ENCODE peak calls at places on chromosomes 3 and 15, in ten cellular contexts. W is occipital lobe; J is GOT3; P is activated CD8-positive, alpha-beta memory T cell treated with anti-CD3 and anti-CD28 coated beads, Interleukin-2, amount 10 ng/mL, durations not matched to agents 7 days and 5 days; L is iris pigment epithelial cell; E is heart left ventricle; M is GM13977; U is head of caudate nucleus; V is pancreas; C is T-helper 17 cell. Q is an unnamed sample.
A peak's percentile ranks its signal among the peaks of the same experiment; 100 is the strongest.

GRCh38 chr3:66303556-66303955 is 82.8 kb downstream of the SLC25A26 start:
- DNase-seq in V (no peak), E (no peak), U (no peak), P (peak; percentile 78), M (no peak), J (no peak), C (peak; percentile 38), W (no peak), L (no peak), Q (no peak)

GRCh38 chr3:50275996-50276761 is 2.7 kb upstream of the LSMEM2 start:
- DNase-seq in V (peak; percentile 39), P (no peak), C (no peak), W (no peak), E (no peak), M (no peak), L (no peak), U (no peak), J (no peak), Q (no peak)

GRCh38 chr3:111668912-111669488 is 73.9 kb upstream of the ZBED2 start:
- DNase-seq in V (no peak), E (no peak), J (no peak), P (no peak), W (no peak), C (no peak), U (no peak), M (peak; percentile 36), L (peak; percentile 70), Q (no peak)

GRCh38 chr3:8482960-8483665 is 18.5 kb upstream of the LMCD1 start:
- DNase-seq in W (peak; percentile 42), E (peak; percentile 72), V (peak; percentile 66), L (peak; percentile 96), U (peak; percentile 60), C (no peak), P (no peak), J (peak; percentile 62), M (no peak), Q (no peak)

GRCh38 chr3:131543714-131544113 is 40.9 kb upstream of the MRPL3 start:
- DNase-seq in L (peak; percentile 58), P (no peak), W (peak; percentile 29), V (peak; percentile 85), C (no peak), E (peak; percentile 68), M (no peak), U (no peak), J (peak; percentile 63), Q (no peak)

GRCh38 chr3:11847607-11848006 is 922 bp upstream of the TAMM41 start:
- DNase-seq in E (no peak), U (no peak), V (no peak), M (peak; percentile 22), J (no peak), P (no peak), L (no peak), C (no peak), W (no peak), Q (no peak)

GRCh38 chr3:196640501-196640968 is 1.0 kb downstream of the NRROS start:
- DNase-seq in L (no peak), E (no peak), W (no peak), M (no peak), V (no peak), J (no peak), C (no peak), U (no peak), P (no peak), Q (no peak)

GRCh38 chr15:90315276-90315982 is 36.7 kb upstream of the ZNF774 start:
- DNase-seq in V (peak; percentile 80), J (no peak), E (peak; percentile 73), M (no peak), W (no peak), P (peak; percentile 15), L (peak; percentile 55), C (no peak), U (no peak), Q (peak; percentile 93)

GRCh38 chr3:43169987-43170386 is 64.1 kb upstream of the POMGNT2 start:
- DNase-seq in E (no peak), W (no peak), L (no peak), V (no peak), U (no peak), C (no peak), M (no peak), P (peak; percentile 16), J (no peak), Q (no peak)

GRCh38 chr3:197520311-197521276 is 35.2 kb downstream of the BDH1 start:
- DNase-seq in U (peak; percentile 50), J (no peak), P (no peak), M (no peak), C (no peak), W (peak; percentile 52), L (peak; percentile 51), V (no peak), E (no peak), Q (no peak)

GRCh38 chr3:181947606-181948005 is 235.9 kb downstream of the SOX2 start:
- DNase-seq in E (no peak), C (no peak), U (no peak), P (no peak), J (no peak), M (no peak), L (no peak), W (no peak), V (no peak), Q (no peak)

GRCh38 chr3:12155833-12156232 is 2.9 kb downstream of the TIMP4 start:
- DNase-seq in V (no peak), P (no peak), J (no peak), U (no peak), C (no peak), W (no peak), E (no peak), L (peak; percentile 86), M (no peak), Q (no peak)

GRCh38 chr15:93037341-93038063 is 51.5 kb downstream of the RGMA start:
- DNase-seq in J (no peak), E (peak; percentile 62), M (peak; percentile 24), U (peak; percentile 53), L (no peak), C (peak; percentile 2), V (no peak), P (no peak), W (peak; percentile 23), Q (no peak)

GRCh38 chr3:53238051-53238850 is 17.6 kb downstream of the TKT start:
- DNase-seq in M (no peak), L (peak; percentile 96), U (no peak), J (peak; percentile 18), P (no peak), W (no peak), E (no peak), V (peak; percentile 43), C (no peak), Q (no peak)

GRCh38 chr3:81549831-81550230 is 211.6 kb downstream of the GBE1 start:
- DNase-seq in U (no peak), C (no peak), V (no peak), L (no peak), J (no peak), E (no peak), W (no peak), M (no peak), P (no peak), Q (no peak)

GRCh38 chr3:37458162-37458895 is 283.9 kb upstream of the LRRFIP2 start:
- DNase-seq in J (no peak), L (no peak), C (no peak), U (no peak), M (no peak), W (no peak), V (no peak), P (no peak), E (peak; percentile 18), Q (no peak)

GRCh38 chr3:23702198-23702597 is 103.6 kb upstream of the UBE2E1 start:
- DNase-seq in L (no peak), J (no peak), P (no peak), U (no peak), V (no peak), E (no peak), W (no peak), C (no peak), M (no peak), Q (no peak)

GRCh38 chr15:67843571-67844387 is 3.9 kb upstream of the RNU6-1 start:
- DNase-seq in J (no peak), L (peak; percentile 76), M (no peak), E (no peak), C (no peak), P (no peak), V (no peak), W (no peak), U (no peak), Q (no peak)

GRCh38 chr15:41801850-41802455 is 25.9 kb upstream of the JMJD7 start:
- DNase-seq in M (no peak), P (no peak), W (no peak), C (no peak), U (no peak), V (no peak), E (no peak), L (peak; percentile 60), J (no peak), Q (no peak)

GRCh38 chr3:123067689-123068226 is 933 bp downstream of the PDIA5 start:
- DNase-seq in L (no peak), U (no peak), J (no peak), V (no peak), E (no peak), P (peak; percentile 47), C (no peak), M (no peak), W (no peak), Q (no peak)

GRCh38 chr3:177333535-177334495 is 136.5 kb upstream of the TBL1XR1 start:
- DNase-seq in V (no peak), W (no peak), M (no peak), C (no peak), J (no peak), E (peak; percentile 41), U (no peak), P (no peak), L (no peak), Q (no peak)

GRCh38 chr3:10459954-10460754 is 45.2 kb downstream of the ATP2B2 start:
- DNase-seq in U (no peak), E (peak; percentile 45), C (peak; percentile 14), M (peak; percentile 71), L (peak; percentile 74), W (no peak), P (peak; percentile 84), J (peak; percentile 22), V (peak; percentile 25), Q (no peak)

GRCh38 chr3:47315069-47315647 is 32.4 kb downstream of the KLHL18 start:
- DNase-seq in W (no peak), J (no peak), V (no peak), L (peak; percentile 21), U (no peak), E (peak; percentile 61), M (no peak), P (no peak), C (no peak), Q (no peak)

GRCh38 chr15:76168237-76168984 is 108.6 kb downstream of the TMEM266 start:
- DNase-seq in M (no peak), W (no peak), E (no peak), U (no peak), J (no peak), P (no peak), L (no peak), V (no peak), C (no peak), Q (no peak)

GRCh38 chr3:49940667-49941249 is 808 bp downstream of the RBM6 start:
- DNase-seq in C (no peak), W (no peak), J (no peak), M (no peak), U (no peak), V (no peak), P (no peak), L (no peak), E (no peak), Q (no peak)

GRCh38 chr3:27721717-27722564 is at the start of gene EOMES:
- DNase-seq in L (peak; percentile 36), P (peak; percentile 86), V (peak; percentile 49), M (peak; percentile 80), J (peak; percentile 24), U (no peak), C (peak; percentile 45), W (no peak), E (no peak), Q (no peak)

GRCh38 chr15:89197503-89197971 is 23.8 kb downstream of the RLBP1 start:
- DNase-seq in U (peak; percentile 68), E (no peak), C (no peak), L (no peak), W (peak; percentile 69), M (no peak), J (no peak), P (peak; percentile 47), V (peak; percentile 70), Q (no peak)

GRCh38 chr3:187041362-187042061 is 97.8 kb downstream of the RPL39L start:
- DNase-seq in P (peak; percentile 78), J (no peak), M (no peak), L (peak; percentile 82), E (no peak), W (no peak), C (no peak), U (no peak), V (no peak), Q (no peak)

Q was measured in esophagus muscularis mucosa.